ENCODE peak calls at places on chromosomes 11 and 22, in four cellular contexts. O is A549, S is GM12878, M is K562. P is an unnamed sample. For H3K4me1, the result is how much of the 10 kb centered on the place peaks cover.

GRCh38 chr11:75342966-75343870 is 8.2 kb downstream of the ARRB1 start:
- DNase-seq in O (peak), S (no peak), M (peak), P (peak)

GRCh38 chr11:16292167-16292859 is 64.0 kb downstream of the SOX6 start:
- DNase-seq in O (no peak), S (no peak), M (no peak), P (no peak)

GRCh38 chr11:3738241-3738640 is 59.1 kb downstream of the NUP98 start:
- DNase-seq in O (no peak), S (no peak), M (no peak), P (peak)

GRCh38 chr22:47198801-47199251 is 436.4 kb downstream of the TBC1D22A start:
- DNase-seq in O (no peak), S (no peak), M (no peak), P (no peak)

GRCh38 chr22:42841444-42841843 is 15.6 kb downstream of the ARFGAP3 start:
- DNase-seq in O (no peak), S (no peak), M (no peak), P (peak)

GRCh38 chr11:74729397-74729796 is 1.8 kb downstream of the CHRDL2 start:
- DNase-seq in O (no peak), S (no peak), M (no peak), P (no peak)

GRCh38 chr11:2521681-2522630 is 77.1 kb downstream of the KCNQ1 start:
- DNase-seq in O (no peak), S (no peak), M (no peak), P (no peak)

GRCh38 chr11:70712471-70712870 is 314.1 kb downstream of the CTTN start:
- DNase-seq in O (no peak), S (no peak), M (peak), P (no peak)

GRCh38 chr11:113839842-113840241 is 35.5 kb downstream of the USP28 start:
- DNase-seq in O (no peak), S (peak), M (no peak), P (no peak)

DNA sequence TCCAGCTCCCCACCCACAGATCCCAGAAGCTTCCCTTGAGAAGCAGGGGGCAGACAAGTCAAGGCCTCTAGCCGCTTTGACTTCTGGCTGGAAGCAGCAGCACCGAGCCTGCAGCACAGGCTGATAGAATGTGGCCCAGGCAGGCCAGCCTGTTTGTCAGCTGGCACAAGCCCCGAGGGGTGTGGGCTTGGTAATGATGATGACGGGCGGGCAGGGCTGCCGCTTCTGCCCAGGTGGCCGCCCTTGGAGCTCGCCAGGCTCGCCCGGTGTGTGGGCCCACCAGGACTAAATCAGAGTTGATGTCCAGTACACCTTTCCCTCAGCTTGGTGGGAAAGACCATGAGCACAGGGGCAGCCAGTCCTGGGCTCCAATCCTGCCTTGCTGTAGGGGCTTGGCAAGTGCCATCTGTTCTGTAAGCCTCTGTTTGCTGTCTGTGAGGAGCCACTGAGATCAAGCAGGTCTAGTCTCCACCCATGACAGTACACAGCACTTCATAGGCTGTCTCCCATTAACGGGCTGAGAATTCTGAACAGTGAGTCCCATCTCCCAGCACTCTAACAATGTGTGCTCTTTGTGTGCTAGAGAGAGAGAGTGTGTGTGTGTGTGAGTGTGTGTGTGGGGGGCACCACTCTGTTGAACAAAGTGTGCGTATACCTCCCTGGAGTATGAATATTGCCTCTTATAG is 26.8 kb downstream of the MICAL2 start:
- DNase-seq in O (no peak), S (no peak), M (no peak), P (no peak)
- H3K4me1 ChIP-seq in O (under half), S (under half), M (under half), P (under half)

DNA sequence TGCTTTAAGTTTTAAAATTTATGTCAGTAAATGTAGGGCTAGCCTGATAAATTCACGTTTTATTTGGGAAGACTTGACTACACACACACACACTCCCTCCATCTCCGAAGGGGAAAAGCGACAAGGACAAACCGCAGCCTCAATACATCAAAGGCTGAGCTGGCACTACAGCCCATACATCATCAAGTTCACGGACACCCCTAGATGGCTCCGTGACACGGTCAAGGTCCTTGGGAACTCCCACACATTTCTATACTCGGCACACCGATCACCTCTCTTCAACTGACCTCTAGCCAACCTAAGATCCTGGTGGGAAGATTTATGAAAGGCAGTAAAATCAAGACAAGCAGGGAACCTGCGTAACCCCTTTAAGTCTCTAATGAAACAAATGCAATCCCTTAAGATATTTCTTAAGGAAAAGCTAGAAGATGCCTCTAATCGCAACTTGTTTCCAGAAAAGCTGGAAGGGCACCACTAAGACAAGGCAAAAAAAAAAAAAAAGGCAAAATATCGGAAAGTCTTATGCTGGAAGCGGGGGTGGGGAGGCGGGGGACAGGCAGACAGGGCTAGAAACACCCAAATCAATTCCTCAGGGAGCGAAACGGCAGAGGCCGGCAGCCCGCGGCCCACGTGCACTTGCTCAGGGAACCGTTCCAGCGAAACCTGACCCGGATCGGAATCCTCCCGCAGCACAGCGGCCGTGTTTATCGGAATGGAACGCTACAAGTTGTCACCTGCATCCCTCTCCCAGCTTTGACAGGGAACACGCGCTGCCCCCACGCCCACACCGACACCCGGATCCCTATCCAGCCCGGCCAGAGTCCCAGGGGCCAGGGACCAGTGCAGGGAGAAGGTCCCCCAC is 1.5 kb downstream of the ARHGAP20 start:
- DNase-seq in O (no peak), S (no peak), M (no peak), P (peak)
- H3K4me3 ChIP-seq in O (peak), S (no peak), M (no peak), P (peak)

GRCh38 chr11:12269446-12270214 is 107.7 kb upstream of the PARVA start:
- DNase-seq in O (no peak), S (no peak), M (no peak), P (no peak)
- TF ChIP-seq ELK1 in O (no peak), S (no peak), M (no peak), P (no peak)

DNA sequence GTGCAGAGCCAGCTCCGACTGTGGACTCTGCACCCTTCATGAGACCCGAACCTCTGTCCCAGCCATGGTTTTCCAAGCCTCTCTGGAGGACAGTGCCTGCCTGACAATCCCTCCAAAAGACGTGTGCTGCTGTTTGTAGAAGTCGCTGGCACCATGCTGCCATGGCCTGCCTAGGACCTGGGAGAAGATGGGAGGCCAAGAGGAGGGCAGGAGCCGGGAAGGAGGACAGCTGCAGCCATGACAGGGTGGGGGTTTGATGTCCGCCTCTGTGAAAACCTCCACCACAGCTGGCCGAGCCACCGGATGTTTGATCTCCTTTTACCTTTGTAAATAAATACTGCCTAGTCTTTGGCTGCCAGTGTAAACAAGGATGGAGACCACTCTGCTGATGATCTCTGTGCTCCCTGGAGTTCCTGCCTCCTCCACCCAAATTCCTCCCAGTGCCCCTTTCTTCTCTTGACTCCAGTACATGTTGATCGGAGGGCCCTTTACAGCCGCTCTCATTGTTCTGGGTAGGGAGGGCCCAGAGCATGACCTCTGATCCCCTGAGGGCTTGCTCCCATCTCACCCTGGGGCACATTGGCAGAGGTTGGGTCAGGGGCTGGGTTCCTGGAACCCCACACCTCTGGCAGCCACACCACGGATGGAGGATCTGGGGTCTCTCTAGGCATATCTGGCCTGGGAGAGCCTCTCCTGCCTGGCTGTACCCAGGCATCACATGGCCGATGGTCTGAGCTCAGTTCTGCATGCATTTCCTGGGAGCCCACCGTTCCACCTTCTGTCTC is 66.9 kb downstream of the BCR start:
- DNase-seq in O (no peak), S (no peak), M (peak), P (no peak)
- H3K4me1 ChIP-seq in O (under half), S (under half), M (half or more), P (under half)

DNA sequence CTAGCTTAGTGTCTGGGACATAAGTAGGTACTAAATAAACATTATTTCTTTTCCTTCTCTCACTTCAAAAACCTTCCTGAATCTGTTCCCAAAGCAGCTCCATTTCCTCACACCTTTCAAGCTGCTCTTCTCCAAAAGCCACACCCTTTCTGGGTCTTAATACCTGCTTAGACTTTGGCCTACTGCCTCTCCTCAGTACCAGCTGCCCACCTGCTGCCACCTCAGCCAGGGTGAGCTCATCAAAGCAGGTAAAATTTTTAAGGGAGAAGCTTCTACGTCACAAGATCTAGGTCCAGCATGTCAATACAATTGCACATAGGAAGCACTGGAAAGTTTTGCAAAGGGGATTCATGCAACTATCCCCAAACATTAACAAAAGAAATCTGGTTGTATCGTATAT is 108.4 kb downstream of the RPL27A start:
- DNase-seq in O (no peak), S (no peak), M (no peak), P (no peak)
- H3K4me3 ChIP-seq in O (no peak), S (no peak), M (no peak), P (no peak)

GRCh38 chr11:112519749-112520148 is 259.1 kb upstream of the PLET1 start:
- DNase-seq in O (no peak), S (no peak), M (no peak), P (no peak)
- TF ChIP-seq ELK1 in O (no peak), S (no peak), M (no peak), P (no peak)

GRCh38 chr22:45505991-45506743 is 3.5 kb downstream of the FBLN1 start:
- DNase-seq in O (no peak), S (no peak), M (no peak), P (no peak)
- H3K4me1 ChIP-seq in O (under half), S (under half), M (under half), P (under half)

GRCh38 chr11:8384199-8384821 is 120.6 kb upstream of the LMO1 start:
- DNase-seq in O (peak), S (no peak), M (peak), P (no peak)
- H3K4me3 ChIP-seq in O (no peak), S (no peak), M (no peak), P (no peak)

DNA sequence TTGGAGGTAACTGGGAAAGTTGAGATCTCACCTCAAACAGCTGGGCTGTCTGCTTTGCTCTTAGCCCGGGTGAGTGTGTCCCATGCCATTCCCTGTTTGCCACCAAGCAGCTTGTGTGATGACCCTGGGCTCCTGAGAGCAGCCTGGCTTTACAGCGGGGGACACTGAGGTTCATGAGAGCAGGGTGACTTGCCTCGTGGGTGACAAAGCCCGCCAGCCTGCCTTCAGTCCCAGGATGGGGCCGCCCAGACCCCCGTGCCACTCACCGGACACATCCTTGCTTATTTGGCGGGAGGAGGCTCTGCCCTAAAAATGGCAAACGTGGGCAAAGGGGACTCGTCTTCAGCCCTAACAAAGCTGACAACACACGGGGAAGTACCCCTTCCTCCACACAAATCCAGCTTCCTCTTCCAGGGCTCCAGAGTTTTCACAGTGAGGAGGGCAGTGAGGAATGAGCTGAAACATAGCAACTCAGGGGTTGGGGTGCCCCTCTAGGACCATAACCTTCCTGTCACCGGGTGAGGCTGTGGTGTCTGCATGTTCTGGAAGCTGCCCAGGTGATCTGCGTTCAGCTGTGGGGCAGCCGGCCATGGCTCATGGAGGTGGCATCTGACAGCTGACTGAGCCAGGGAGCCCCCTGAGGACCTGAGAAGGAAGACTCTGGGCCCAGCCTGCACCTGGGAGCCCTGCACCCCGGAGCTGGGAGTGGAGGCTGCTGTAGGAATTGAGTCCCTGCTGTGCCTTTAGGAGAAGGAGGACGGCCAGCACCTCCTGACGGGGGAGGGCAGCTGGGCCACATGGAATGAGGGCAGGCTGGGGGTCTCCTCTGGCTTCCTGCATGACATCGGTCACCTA is 16.7 kb downstream of the RIBC2 start:
- DNase-seq in O (no peak), S (no peak), M (no peak), P (no peak)
- TF ChIP-seq ELK1 in O (no peak), S (no peak), M (no peak), P (no peak)

P was measured in IMR-90.